ENCODE peak calls at places on chromosomes 3 and 15, in five cellular contexts. One of them, this sample, is unnamed.

GRCh38 chr3:108088146-108088545 is 2.7 kb downstream of the CD47 start:
- DNase-seq in H1: no peak
- DNase-seq in H9: no peak
- DNase-seq in mesendoderm: no peak
- DNase-seq in IMR-90: no peak
- DNase-seq in this sample: no peak

GRCh38 chr15:98927057-98927456 is 80.5 kb downstream of the PGPEP1L start:
- DNase-seq in H1: no peak
- DNase-seq in H9: no peak
- DNase-seq in mesendoderm: no peak
- DNase-seq in IMR-90: peak; percentile 39
- DNase-seq in this sample: no peak

GRCh38 chr3:184132947-184133346 is 2.2 kb upstream of the EIF2B5 start:
- DNase-seq in H1: no peak
- DNase-seq in H9: no peak
- DNase-seq in mesendoderm: no peak
- DNase-seq in IMR-90: no peak
- DNase-seq in this sample: no peak

GRCh38 chr3:42802876-42803799 is 1.2 kb downstream of the HIGD1A start:
- DNase-seq in H1: peak; percentile 58
- DNase-seq in H9: peak; percentile 34
- DNase-seq in mesendoderm: peak; percentile 70
- DNase-seq in IMR-90: peak; percentile 22
- DNase-seq in this sample: peak; percentile 36

GRCh38 chr15:79156704-79157375 is 66.3 kb upstream of the RASGRF1 start:
- DNase-seq in H1: no peak
- DNase-seq in H9: no peak
- DNase-seq in mesendoderm: no peak
- DNase-seq in IMR-90: no peak
- DNase-seq in this sample: no peak

GRCh38 chr3:151011427-151011826 is 38.9 kb upstream of the CLRN1 start:
- DNase-seq in H1: no peak
- DNase-seq in H9: no peak
- DNase-seq in mesendoderm: peak; percentile 24
- DNase-seq in IMR-90: peak; percentile 21
- DNase-seq in this sample: peak; percentile 41

GRCh38 chr3:170865209-170866094 is 4.5 kb downstream of the RPL22L1 start:
- DNase-seq in H1: no peak
- DNase-seq in H9: no peak
- DNase-seq in mesendoderm: peak; percentile 40
- DNase-seq in IMR-90: no peak
- DNase-seq in this sample: no peak

GRCh38 chr3:136994772-136995516 is 37.2 kb downstream of the IL20RB start:
- DNase-seq in H1: no peak
- DNase-seq in H9: no peak
- DNase-seq in mesendoderm: no peak
- DNase-seq in IMR-90: peak; percentile 51
- DNase-seq in this sample: no peak

GRCh38 chr3:74787008-74787407 is 172.5 kb upstream of the CNTN3 start:
- DNase-seq in H1: no peak
- DNase-seq in H9: no peak
- DNase-seq in mesendoderm: peak; percentile 89
- DNase-seq in IMR-90: no peak
- DNase-seq in this sample: peak; percentile 51

GRCh38 chr3:115792206-115792955 is 169.1 kb downstream of the GAP43 start:
- DNase-seq in H1: no peak
- DNase-seq in H9: no peak
- DNase-seq in mesendoderm: no peak
- DNase-seq in IMR-90: peak; percentile 52
- DNase-seq in this sample: no peak

GRCh38 chr3:18153571-18154173 is 271.5 kb downstream of the SATB1 start:
- DNase-seq in H1: no peak
- DNase-seq in H9: no peak
- DNase-seq in mesendoderm: peak; percentile 51
- DNase-seq in IMR-90: peak; percentile 69
- DNase-seq in this sample: peak; percentile 8

GRCh38 chr15:96274698-96275097 is 55.8 kb upstream of the NR2F2 start:
- DNase-seq in H1: no peak
- DNase-seq in H9: no peak
- DNase-seq in mesendoderm: no peak
- DNase-seq in IMR-90: no peak
- DNase-seq in this sample: no peak

GRCh38 chr3:100401674-100402036 is 316 bp downstream of the LNP1 start:
- DNase-seq in H1: no peak
- DNase-seq in H9: no peak
- DNase-seq in mesendoderm: peak; percentile 75
- DNase-seq in IMR-90: peak; percentile 56
- DNase-seq in this sample: no peak

GRCh38 chr15:60372223-60372622 is 25.6 kb downstream of the ANXA2 start:
- DNase-seq in H1: no peak
- DNase-seq in H9: no peak
- DNase-seq in mesendoderm: no peak
- DNase-seq in IMR-90: no peak
- DNase-seq in this sample: no peak

GRCh38 chr3:180633722-180634121 is 31.8 kb downstream of the TTC14 start:
- DNase-seq in H1: no peak
- DNase-seq in H9: peak; percentile 41
- DNase-seq in mesendoderm: peak; percentile 34
- DNase-seq in IMR-90: no peak
- DNase-seq in this sample: no peak

GRCh38 chr3:53416530-53416929 is 69.2 kb upstream of the DCP1A start:
- DNase-seq in H1: no peak
- DNase-seq in H9: no peak
- DNase-seq in mesendoderm: peak; percentile 74
- DNase-seq in IMR-90: no peak
- DNase-seq in this sample: no peak

GRCh38 chr3:70433091-70433490 is 120.7 kb upstream of the MDFIC2 start:
- DNase-seq in H1: no peak
- DNase-seq in H9: no peak
- DNase-seq in mesendoderm: no peak
- DNase-seq in IMR-90: peak; percentile 71
- DNase-seq in this sample: no peak

GRCh38 chr3:129346690-129347440 is 68.2 kb downstream of the HMCES start:
- DNase-seq in H1: no peak
- DNase-seq in H9: no peak
- DNase-seq in mesendoderm: no peak
- DNase-seq in IMR-90: no peak
- DNase-seq in this sample: no peak

GRCh38 chr15:91867581-91868026 is 14.1 kb downstream of the SLCO3A1 start:
- DNase-seq in H1: no peak
- DNase-seq in H9: peak; percentile 73
- DNase-seq in mesendoderm: peak; percentile 78
- DNase-seq in IMR-90: peak; percentile 87
- DNase-seq in this sample: no peak

GRCh38 chr15:37100109-37100873 is at the start of gene MEIS2:
- DNase-seq in H1: peak; percentile 82
- DNase-seq in H9: peak; percentile 90
- DNase-seq in mesendoderm: peak; percentile 91
- DNase-seq in IMR-90: peak; percentile 96
- DNase-seq in this sample: peak; percentile 83
- H3K27ac ChIP-seq in H1: no peak within 1 kb of the TSS
- H3K27ac ChIP-seq in H9: no peak within 1 kb of the TSS
- H3K27ac ChIP-seq in mesendoderm: peak within 1 kb of the TSS; percentile 70
- H3K27ac ChIP-seq in IMR-90: peak within 1 kb of the TSS; percentile 99
- H3K27ac ChIP-seq in this sample: peak within 1 kb of the TSS; percentile 98

GRCh38 chr3:132659370-132660055 is at the start of gene ACAD11:
- DNase-seq in H1: peak; percentile 77
- DNase-seq in H9: peak; percentile 76
- DNase-seq in mesendoderm: peak; percentile 84
- DNase-seq in IMR-90: peak; percentile 68
- DNase-seq in this sample: peak; percentile 56
- H4K8ac ChIP-seq in H1: peak within 1 kb of the TSS; percentile 98
- H4K8ac ChIP-seq in H9: no peak within 1 kb of the TSS
- H4K8ac ChIP-seq in mesendoderm: no peak within 1 kb of the TSS
- H4K8ac ChIP-seq in IMR-90: peak within 1 kb of the TSS; percentile 92
- H4K8ac ChIP-seq in this sample: no peak within 1 kb of the TSS

GRCh38 chr3:146221276-146221675 is 29.6 kb downstream of the PLSCR4 start:
- DNase-seq in H1: no peak
- DNase-seq in H9: no peak
- DNase-seq in mesendoderm: no peak
- DNase-seq in IMR-90: peak; percentile 52
- DNase-seq in this sample: no peak

GRCh38 chr3:146227486-146227885 is 23.4 kb downstream of the PLSCR4 start:
- DNase-seq in H1: no peak
- DNase-seq in H9: no peak
- DNase-seq in mesendoderm: peak; percentile 45
- DNase-seq in IMR-90: no peak
- DNase-seq in this sample: no peak

GRCh38 chr3:146223401-146224373 is 27.2 kb downstream of the PLSCR4 start:
- DNase-seq in H1: no peak
- DNase-seq in H9: no peak
- DNase-seq in mesendoderm: no peak
- DNase-seq in IMR-90: peak; percentile 34
- DNase-seq in this sample: no peak

GRCh38 chr3:146218880-146219866 is 31.7 kb downstream of the PLSCR4 start:
- DNase-seq in H1: no peak
- DNase-seq in H9: no peak
- DNase-seq in mesendoderm: no peak
- DNase-seq in IMR-90: peak; percentile 44
- DNase-seq in this sample: no peak

DNA sequence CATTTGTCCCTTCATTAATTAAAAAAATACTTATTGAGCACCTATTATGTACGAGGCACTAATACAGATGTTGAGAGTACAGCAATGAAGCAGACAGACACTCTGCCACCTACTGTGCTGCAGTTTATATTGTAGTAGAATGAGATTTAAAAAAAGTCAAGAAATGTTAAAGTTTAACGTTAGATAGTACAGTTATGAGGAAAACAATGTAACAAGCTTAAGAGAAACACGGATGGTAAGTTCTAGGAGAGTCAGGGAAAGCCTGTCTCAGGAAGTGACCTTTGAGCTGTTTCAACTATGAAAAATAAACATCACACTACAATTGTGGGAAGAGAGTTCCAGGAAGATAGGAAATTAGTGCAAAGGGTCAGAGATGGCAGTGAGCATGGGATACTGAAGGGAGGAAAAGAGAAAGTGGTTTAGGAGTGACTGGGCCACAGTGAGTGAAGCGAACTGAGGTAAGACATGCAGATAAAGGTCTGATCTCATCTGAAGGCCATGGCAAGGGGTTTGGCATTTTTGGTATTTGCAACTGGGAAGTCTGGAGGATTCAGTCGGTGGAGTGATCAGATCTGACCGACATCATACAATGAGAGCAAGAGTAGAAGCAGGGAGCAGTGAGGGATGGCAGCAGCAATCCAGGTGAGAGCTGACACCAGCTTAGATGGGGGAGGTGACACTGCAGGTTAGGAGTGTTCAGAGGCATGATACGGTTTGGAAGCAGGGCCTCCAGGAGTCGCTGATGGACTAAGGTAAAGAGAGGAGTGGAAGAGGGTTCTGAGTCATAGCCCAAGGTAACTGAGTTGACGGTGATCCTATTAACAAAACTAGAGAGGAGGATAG is 28.5 kb downstream of the PLSCR4 start:
- DNase-seq in H1: no peak
- DNase-seq in H9: peak; percentile 72
- DNase-seq in mesendoderm: peak; percentile 92
- DNase-seq in IMR-90: peak; percentile 33
- DNase-seq in this sample: no peak
- H3K27ac ChIP-seq in H1: no peak overlapping the region
- H3K27ac ChIP-seq in H9: no peak overlapping the region
- H3K27ac ChIP-seq in mesendoderm: peak overlapping the region; percentile 4
- H3K27ac ChIP-seq in IMR-90: no peak overlapping the region
- H3K27ac ChIP-seq in this sample: no peak overlapping the region

GRCh38 chr3:69058180-69058946 is 6.2 kb upstream of the TMF1 start:
- DNase-seq in H1: no peak
- DNase-seq in H9: no peak
- DNase-seq in mesendoderm: no peak
- DNase-seq in IMR-90: no peak
- DNase-seq in this sample: no peak
- H4K8ac ChIP-seq in H1: no peak overlapping the region
- H4K8ac ChIP-seq in H9: no peak overlapping the region
- H4K8ac ChIP-seq in mesendoderm: no peak overlapping the region
- H4K8ac ChIP-seq in IMR-90: no peak overlapping the region
- H4K8ac ChIP-seq in this sample: no peak overlapping the region

DNA sequence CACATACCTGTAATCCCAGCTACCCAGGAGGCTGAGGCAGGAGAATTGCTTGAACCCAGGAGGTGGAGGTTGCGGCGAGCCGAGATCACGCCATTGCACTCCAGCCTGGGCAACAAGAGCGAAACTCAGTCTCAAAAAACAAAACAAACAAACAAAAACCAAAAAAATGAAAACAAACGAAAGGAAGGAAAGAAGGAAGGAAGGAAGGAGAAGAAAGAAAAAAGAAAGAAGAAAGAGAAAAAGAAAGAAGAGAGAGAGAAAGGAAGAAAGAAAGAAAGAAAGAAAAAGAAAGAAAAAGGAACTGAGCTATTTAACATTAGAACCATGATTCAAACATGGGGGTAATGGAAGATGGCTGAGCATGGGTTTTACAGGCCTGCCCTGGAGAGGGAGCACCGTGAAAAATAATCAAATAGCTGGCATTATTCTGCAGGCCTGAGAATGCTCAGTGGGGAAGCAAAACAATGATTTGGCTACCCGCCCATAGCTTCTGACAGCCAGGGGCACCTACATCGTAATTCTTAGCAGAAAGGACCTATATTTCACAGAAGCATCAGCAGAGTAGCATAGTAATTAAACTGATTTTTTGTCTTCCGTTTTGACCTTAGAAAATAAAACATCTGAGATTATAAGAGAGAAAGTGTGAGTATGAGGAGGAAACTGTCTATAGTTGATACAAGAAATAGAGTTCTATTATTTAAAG is 37.7 kb downstream of the BFSP2 start:
- DNase-seq in H1: no peak
- DNase-seq in H9: no peak
- DNase-seq in mesendoderm: no peak
- DNase-seq in IMR-90: peak; percentile 13
- DNase-seq in this sample: no peak
- H3K27ac ChIP-seq in H1: no peak overlapping the region
- H3K27ac ChIP-seq in H9: no peak overlapping the region
- H3K27ac ChIP-seq in mesendoderm: no peak overlapping the region
- H3K27ac ChIP-seq in IMR-90: peak overlapping the region; percentile 55
- H3K27ac ChIP-seq in this sample: no peak overlapping the region

DNA sequence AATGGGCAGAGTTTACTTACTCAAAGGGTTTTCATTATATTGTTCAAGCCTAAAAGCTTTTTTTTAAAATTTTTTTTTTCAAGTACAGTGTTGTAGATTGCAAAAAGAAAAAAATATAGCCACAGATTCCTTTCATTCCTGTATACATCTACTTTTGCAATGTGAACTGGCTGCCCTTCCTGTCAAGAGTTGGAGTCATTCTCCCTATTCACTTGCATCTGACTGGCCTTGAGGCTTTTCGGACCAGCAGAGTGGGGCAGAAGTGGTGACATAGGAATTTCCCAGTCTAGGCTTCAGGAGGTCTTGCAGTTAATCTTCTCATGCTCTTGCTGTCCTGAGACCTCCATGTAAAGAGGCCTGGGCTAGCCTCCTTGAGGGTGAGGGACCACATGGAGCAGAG is 218.3 kb upstream of the CFAP20DC start:
- DNase-seq in H1: no peak
- DNase-seq in H9: no peak
- DNase-seq in mesendoderm: no peak
- DNase-seq in IMR-90: peak; percentile 41
- DNase-seq in this sample: no peak
- H4K8ac ChIP-seq in H1: no peak overlapping the region
- H4K8ac ChIP-seq in H9: no peak overlapping the region
- H4K8ac ChIP-seq in mesendoderm: no peak overlapping the region
- H4K8ac ChIP-seq in IMR-90: peak overlapping the region; percentile 6
- H4K8ac ChIP-seq in this sample: no peak overlapping the region

GRCh38 chr3:157170861-157171260 is 10.9 kb upstream of the CCNL1 start:
- DNase-seq in H1: no peak
- DNase-seq in H9: no peak
- DNase-seq in mesendoderm: no peak
- DNase-seq in IMR-90: no peak
- DNase-seq in this sample: no peak
- H3K27ac ChIP-seq in H1: no peak overlapping the region
- H3K27ac ChIP-seq in H9: no peak overlapping the region
- H3K27ac ChIP-seq in mesendoderm: no peak overlapping the region
- H3K27ac ChIP-seq in IMR-90: no peak overlapping the region
- H3K27ac ChIP-seq in this sample: no peak overlapping the region